ENCODE peak calls at places on chromosomes 13 and 19, in ten cellular contexts. K is aorta; M is HL-60; Q is uterus; H is AG04450; S is fibroblast of mammary gland; I is foreskin fibroblast; T is cardiac muscle cell; B is CD8-positive, alpha-beta memory T cell; C is lung. V is an unnamed sample.

GRCh38 chr19:5676105-5676671 is 4.1 kb downstream of the MICOS13 start:
- DNase-seq in K (no peak), M (no peak), Q (no peak), H (no peak), S (no peak), I (no peak), T (no peak), B (no peak), C (no peak), V (no peak)

GRCh38 chr19:40982594-40983101 is 8.4 kb upstream of the CYP2B6 start:
- DNase-seq in K (no peak), M (no peak), Q (no peak), H (no peak), S (peak), I (peak), T (no peak), B (no peak), C (no peak), V (no peak)

GRCh38 chr13:99389520-99390304 is 82.5 kb upstream of the GPR183 start:
- DNase-seq in K (no peak), M (no peak), Q (no peak), H (no peak), S (no peak), I (no peak), T (no peak), B (no peak), C (no peak), V (no peak)

GRCh38 chr19:16335226-16335625 is 10.6 kb downstream of the KLF2 start:
- DNase-seq in K (no peak), M (no peak), Q (no peak), H (no peak), S (no peak), I (no peak), T (no peak), B (no peak), C (no peak), V (no peak)

GRCh38 chr13:32414580-32414979 is 13.3 kb downstream of the N4BP2L1 start:
- DNase-seq in K (no peak), M (no peak), Q (no peak), H (no peak), S (no peak), I (no peak), T (no peak), B (no peak), C (no peak), V (no peak)

GRCh38 chr19:13881231-13881691 is 4.3 kb downstream of the NANOS3 start:
- DNase-seq in K (no peak), M (no peak), Q (no peak), H (no peak), S (no peak), I (no peak), T (peak), B (no peak), C (no peak), V (no peak)

GRCh38 chr19:11265785-11266236 is 3.5 kb upstream of the DOCK6 start:
- DNase-seq in K (no peak), M (no peak), Q (no peak), H (no peak), S (peak), I (peak), T (no peak), B (no peak), C (no peak), V (no peak)

GRCh38 chr13:33744589-33745369 is 73.2 kb upstream of the RFC3 start:
- DNase-seq in K (no peak), M (no peak), Q (no peak), H (no peak), S (no peak), I (no peak), T (no peak), B (no peak), C (peak), V (peak)

GRCh38 chr13:73938375-73939070 is 195.7 kb downstream of the KLF12 start:
- DNase-seq in K (no peak), M (no peak), Q (no peak), H (peak), S (peak), I (peak), T (no peak), B (no peak), C (no peak), V (no peak)

GRCh38 chr13:110236831-110237261 is 70.1 kb downstream of the COL4A1 start:
- DNase-seq in K (peak), M (no peak), Q (peak), H (no peak), S (no peak), I (no peak), T (no peak), B (no peak), C (no peak), V (no peak)

GRCh38 chr19:12194827-12195500 is 32.1 kb downstream of the ZNF136 start:
- DNase-seq in K (peak), M (no peak), Q (peak), H (peak), S (peak), I (peak), T (no peak), B (peak), C (peak), V (no peak)

GRCh38 chr13:107441279-107441678 is 774.1 kb downstream of the LIG4 start:
- DNase-seq in K (no peak), M (no peak), Q (no peak), H (peak), S (peak), I (no peak), T (no peak), B (no peak), C (no peak), V (no peak)

GRCh38 chr19:412356-413355 is 3.7 kb upstream of the C2CD4C start:
- DNase-seq in K (peak), M (no peak), Q (no peak), H (no peak), S (no peak), I (no peak), T (no peak), B (no peak), C (no peak), V (no peak)

GRCh38 chr13:114104626-114105350 is 27.6 kb downstream of the RASA3 start:
- DNase-seq in K (peak), M (no peak), Q (peak), H (no peak), S (no peak), I (no peak), T (no peak), B (no peak), C (no peak), V (no peak)

GRCh38 chr13:27921421-27921960 is 1.7 kb downstream of the PDX1 start:
- DNase-seq in K (no peak), M (peak), Q (no peak), H (no peak), S (no peak), I (no peak), T (no peak), B (no peak), C (no peak), V (no peak)

GRCh38 chr19:3360494-3361383 is 5.6 kb upstream of the NFIC start:
- DNase-seq in K (peak), M (peak), Q (no peak), H (no peak), S (peak), I (no peak), T (peak), B (peak), C (no peak), V (peak)

DNA sequence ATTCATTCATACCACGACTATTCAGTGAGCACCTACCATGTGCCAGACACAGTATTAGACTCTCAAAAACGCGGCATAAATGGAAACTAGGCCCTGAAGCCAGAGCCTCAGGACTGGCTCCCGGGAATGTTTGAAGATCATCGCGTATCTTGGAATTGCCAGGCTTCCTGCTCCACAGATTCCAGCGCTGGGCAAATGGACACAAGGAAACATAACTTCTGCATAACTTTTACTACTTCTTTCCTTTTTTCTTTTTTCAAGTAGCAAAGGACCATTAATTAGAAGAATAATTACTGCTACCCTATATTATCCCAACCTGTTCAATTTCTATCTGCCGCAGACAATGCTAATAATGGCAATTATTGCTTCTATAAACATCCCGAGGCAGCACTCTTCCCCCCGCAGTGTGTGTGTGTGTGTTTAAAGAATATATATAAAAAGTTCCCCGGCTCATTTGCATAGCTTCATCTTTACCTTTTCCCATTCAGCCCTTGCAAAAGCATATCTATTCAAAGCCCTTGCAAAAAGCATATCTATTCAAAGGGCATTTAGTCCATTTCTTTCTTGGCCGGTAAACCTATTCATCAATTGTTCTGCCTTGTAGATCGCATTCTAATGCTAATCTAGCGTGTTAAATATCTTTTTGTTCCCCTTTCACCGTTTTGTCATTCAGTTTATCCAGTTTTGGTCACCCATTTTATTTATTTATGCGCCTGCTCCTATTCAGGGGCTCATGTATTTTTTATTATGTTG is 6.1 kb downstream of the SOX21 start:
- DNase-seq in K (no peak), M (no peak), Q (no peak), H (no peak), S (no peak), I (no peak), T (no peak), B (no peak), C (no peak), V (no peak)
- H3K4me3 ChIP-seq in K (no peak), M (no peak), Q (no peak), H (no peak), S (no peak), I (no peak), T (no peak), B (no peak), C (no peak), V (no peak)

DNA sequence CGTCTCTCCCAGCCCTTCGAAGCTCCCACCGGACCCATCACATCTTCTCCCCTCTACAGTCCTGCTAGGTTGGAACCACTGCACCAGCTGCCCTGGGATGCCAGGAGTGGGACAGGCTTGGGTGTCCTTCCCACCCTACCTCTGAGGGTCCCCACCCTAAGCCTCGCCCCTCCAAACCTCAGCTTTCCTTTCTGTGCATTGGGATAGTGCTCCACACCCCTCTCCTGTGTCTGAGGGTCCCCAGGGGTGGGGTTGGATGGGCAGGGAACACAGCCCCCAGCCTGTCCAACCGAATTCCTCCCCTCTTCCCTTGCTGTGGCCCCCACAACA is 1.9 kb upstream of the BCL3 start:
- DNase-seq in K (no peak), M (no peak), Q (no peak), H (no peak), S (no peak), I (no peak), T (no peak), B (no peak), C (no peak), V (no peak)
- H3K4me3 ChIP-seq in K (no peak), M (no peak), Q (no peak), H (no peak), S (no peak), I (no peak), T (no peak), B (no peak), C (no peak), V (no peak)

GRCh38 chr19:7787602-7788177 is 24.6 kb downstream of the CLEC4M start:
- DNase-seq in K (no peak), M (no peak), Q (no peak), H (no peak), S (no peak), I (no peak), T (no peak), B (no peak), C (no peak), V (no peak)
- H3K4me3 ChIP-seq in K (no peak), M (no peak), Q (no peak), H (no peak), S (no peak), I (no peak), T (no peak), B (no peak), C (no peak), V (no peak)

DNA sequence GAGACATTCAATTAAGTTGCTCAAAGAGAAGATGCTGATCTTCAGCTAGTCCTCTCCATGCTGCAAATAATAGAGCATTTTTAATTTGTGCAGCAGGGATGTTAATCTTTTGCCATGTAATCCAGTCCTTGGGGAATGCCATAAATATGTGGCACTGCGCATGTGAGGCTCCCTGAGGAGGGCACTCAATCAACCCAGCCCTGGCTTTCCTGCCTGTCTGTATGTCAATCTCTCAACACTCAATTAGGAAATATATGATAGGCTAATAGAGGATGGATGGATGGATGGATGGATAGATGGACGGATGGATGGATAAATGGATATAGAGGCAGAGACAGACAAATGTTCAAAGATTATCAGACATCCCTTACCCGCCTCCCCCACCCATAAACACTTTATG is 31.6 kb upstream of the POP4 start:
- DNase-seq in K (no peak), M (no peak), Q (no peak), H (no peak), S (no peak), I (no peak), T (no peak), B (no peak), C (no peak), V (no peak)
- H3K4me3 ChIP-seq in K (no peak), M (no peak), Q (no peak), H (no peak), S (no peak), I (no peak), T (no peak), B (no peak), C (no peak), V (no peak)